ENCODE peak calls at places on chromosome 10, in five cellular contexts. E is K562, H is A549, P is lung, I is lower lobe of right lung. T is an unnamed sample. For H3K4me1, the result is how much of the 10 kb centered on the place peaks cover.

GRCh38 chr10:73537288-73537687 is 41.5 kb upstream of the PPP3CB start:
- DNase-seq in E (no peak), H (no peak), P (no peak), I (no peak), T (no peak)

GRCh38 chr10:60827791-60828488 is 49.7 kb downstream of the CDK1 start:
- DNase-seq in E (peak), H (no peak), P (no peak), I (no peak), T (no peak)

GRCh38 chr10:119726291-119727261 is 726 bp downstream of the INPP5F start:
- DNase-seq in E (no peak), H (no peak), P (peak), I (no peak), T (no peak)

GRCh38 chr10:15043674-15044073 is at the start of gene OLAH:
- DNase-seq in E (no peak), H (no peak), P (no peak), I (no peak), T (no peak)

GRCh38 chr10:15168296-15168780 is at the start of gene NMT2:
- DNase-seq in E (peak), H (no peak), P (no peak), I (peak), T (no peak)

GRCh38 chr10:72688208-72688651 is 3.7 kb upstream of the MCU start:
- DNase-seq in E (peak), H (peak), P (peak), I (no peak), T (peak)

GRCh38 chr10:28586176-28586575 is 53.3 kb downstream of the WAC start:
- DNase-seq in E (no peak), H (no peak), P (no peak), I (no peak), T (no peak)

GRCh38 chr10:22816298-22816653 is 101.9 kb upstream of the PIP4K2A start:
- DNase-seq in E (peak), H (peak), P (no peak), I (no peak), T (peak)

GRCh38 chr10:2944788-2945187 is 122.6 kb upstream of the PFKP start:
- DNase-seq in E (no peak), H (no peak), P (no peak), I (no peak), T (no peak)

GRCh38 chr10:79941585-79942210 is 7.2 kb downstream of the SFTPD start:
- DNase-seq in E (no peak), H (no peak), P (no peak), I (no peak), T (no peak)

GRCh38 chr10:124558901-124559321 is 97.3 kb downstream of the LHPP start:
- DNase-seq in E (no peak), H (no peak), P (no peak), I (peak), T (no peak)

GRCh38 chr10:65735382-65735781 is 1190.5 kb upstream of the LRRTM3 start:
- DNase-seq in E (no peak), H (no peak), P (no peak), I (no peak), T (no peak)

GRCh38 chr10:116469437-116469836 is 41.8 kb downstream of the PNLIPRP3 start:
- DNase-seq in E (no peak), H (no peak), P (no peak), I (no peak), T (no peak)

GRCh38 chr10:110632591-110633215 is 11.4 kb upstream of the RBM20 start:
- DNase-seq in E (no peak), H (no peak), P (no peak), I (no peak), T (no peak)

GRCh38 chr10:94115725-94116124 is 122.0 kb downstream of the PLCE1 start:
- DNase-seq in E (no peak), H (peak), P (no peak), I (no peak), T (peak)

GRCh38 chr10:95480102-95480900 is 80.9 kb downstream of the SORBS1 start:
- DNase-seq in E (peak), H (no peak), P (no peak), I (no peak), T (no peak)

GRCh38 chr10:6053816-6054581 is 8.2 kb downstream of the IL2RA start:
- DNase-seq in E (peak), H (no peak), P (peak), I (peak), T (no peak)

GRCh38 chr10:44787480-44788075 is 123.6 kb upstream of the TMEM72 start:
- DNase-seq in E (no peak), H (no peak), P (no peak), I (no peak), T (no peak)

GRCh38 chr10:126243306-126243705 is 145.0 kb downstream of the ADAM12 start:
- DNase-seq in E (no peak), H (no peak), P (no peak), I (no peak), T (no peak)

GRCh38 chr10:23534761-23535160 is 95.9 kb downstream of the OTUD1 start:
- DNase-seq in E (no peak), H (no peak), P (no peak), I (no peak), T (no peak)

GRCh38 chr10:104218751-104219150 is 13.4 kb downstream of the CFAP43 start:
- DNase-seq in E (no peak), H (no peak), P (no peak), I (no peak), T (no peak)

GRCh38 chr10:107790271-107790670 is 625.8 kb upstream of the SORCS1 start:
- DNase-seq in E (no peak), H (no peak), P (no peak), I (no peak), T (no peak)

GRCh38 chr10:69861251-69862240 is 59.8 kb downstream of the COL13A1 start:
- DNase-seq in E (no peak), H (peak), P (no peak), I (no peak), T (peak)

GRCh38 chr10:70111496-70111895 is 21.1 kb downstream of the AIFM2 start:
- DNase-seq in E (no peak), H (no peak), P (no peak), I (no peak), T (no peak)

GRCh38 chr10:68156373-68157185 is 47.3 kb downstream of the MYPN start:
- DNase-seq in E (peak), H (peak), P (peak), I (no peak), T (peak)

GRCh38 chr10:48253970-48254657 is 20.4 kb downstream of the FRMPD2 start:
- DNase-seq in E (no peak), H (no peak), P (no peak), I (no peak), T (no peak)

GRCh38 chr10:44400553-44400952 is 15.7 kb upstream of the CXCL12 start:
- DNase-seq in E (no peak), H (no peak), P (no peak), I (no peak), T (no peak)

GRCh38 chr10:131943021-131943814 is 38.5 kb downstream of the BNIP3 start:
- DNase-seq in E (peak), H (peak), P (no peak), I (no peak), T (no peak)
- TF ChIP-seq CTCF in E (peak), H (peak), P (no peak), I (peak), T (peak)

DNA sequence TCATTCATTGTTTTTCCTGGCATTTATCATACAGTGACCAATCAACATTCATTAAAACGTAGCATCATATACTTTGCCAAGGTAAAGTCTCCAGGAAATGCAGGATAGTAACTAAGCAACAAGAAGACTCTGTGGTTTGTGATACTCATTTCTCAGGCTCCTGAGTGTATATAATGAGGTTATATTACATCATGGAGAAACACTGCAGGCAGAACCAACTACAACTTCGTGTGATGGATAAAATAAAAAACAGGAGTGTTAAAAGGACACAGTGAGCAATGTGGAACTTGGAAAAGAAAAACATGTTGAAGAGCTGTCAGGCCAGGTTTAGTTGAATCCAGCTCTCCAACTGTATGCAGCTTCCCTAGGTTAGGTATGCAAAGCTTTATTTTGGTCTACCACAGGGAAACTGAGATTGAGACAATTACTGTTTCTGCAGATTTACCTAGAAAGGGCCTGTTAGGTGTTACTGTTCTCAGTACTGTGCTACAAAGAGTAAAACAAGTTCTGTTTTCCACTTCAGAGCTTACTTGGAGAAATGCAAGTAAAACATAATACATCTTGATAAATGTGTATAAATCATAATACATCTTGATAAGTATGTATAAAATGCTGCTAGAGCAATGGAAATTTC is 7.8 kb upstream of the CCNY start:
- DNase-seq in E (no peak), H (no peak), P (no peak), I (no peak), T (no peak)
- H3K4me1 ChIP-seq in E (under half), H (under half), P (under half), I (under half), T (under half)

DNA sequence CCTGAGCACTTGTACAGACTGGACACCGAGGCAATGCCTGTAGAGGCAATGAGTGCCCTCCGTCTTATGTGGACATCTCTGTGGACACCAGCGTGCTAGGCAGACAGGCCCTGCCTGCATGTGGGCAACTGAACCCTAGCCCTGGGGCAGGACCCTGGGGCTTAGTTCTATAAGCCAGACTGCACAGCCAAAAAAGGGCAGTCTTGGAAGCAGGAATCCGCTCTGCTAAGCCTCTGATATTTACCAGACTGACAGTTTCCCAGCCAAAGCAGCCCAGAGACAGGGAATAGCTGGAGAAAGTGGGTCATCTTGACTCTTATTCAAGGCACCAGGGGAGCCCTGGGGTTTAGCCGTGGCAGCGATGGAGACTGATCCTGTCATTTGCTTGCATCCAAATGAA is 474.1 kb downstream of the RPS24 start:
- DNase-seq in E (no peak), H (no peak), P (no peak), I (no peak), T (no peak)
- H3K27ac ChIP-seq in E (no peak), H (no peak), P (peak), I (peak), T (no peak)

DNA sequence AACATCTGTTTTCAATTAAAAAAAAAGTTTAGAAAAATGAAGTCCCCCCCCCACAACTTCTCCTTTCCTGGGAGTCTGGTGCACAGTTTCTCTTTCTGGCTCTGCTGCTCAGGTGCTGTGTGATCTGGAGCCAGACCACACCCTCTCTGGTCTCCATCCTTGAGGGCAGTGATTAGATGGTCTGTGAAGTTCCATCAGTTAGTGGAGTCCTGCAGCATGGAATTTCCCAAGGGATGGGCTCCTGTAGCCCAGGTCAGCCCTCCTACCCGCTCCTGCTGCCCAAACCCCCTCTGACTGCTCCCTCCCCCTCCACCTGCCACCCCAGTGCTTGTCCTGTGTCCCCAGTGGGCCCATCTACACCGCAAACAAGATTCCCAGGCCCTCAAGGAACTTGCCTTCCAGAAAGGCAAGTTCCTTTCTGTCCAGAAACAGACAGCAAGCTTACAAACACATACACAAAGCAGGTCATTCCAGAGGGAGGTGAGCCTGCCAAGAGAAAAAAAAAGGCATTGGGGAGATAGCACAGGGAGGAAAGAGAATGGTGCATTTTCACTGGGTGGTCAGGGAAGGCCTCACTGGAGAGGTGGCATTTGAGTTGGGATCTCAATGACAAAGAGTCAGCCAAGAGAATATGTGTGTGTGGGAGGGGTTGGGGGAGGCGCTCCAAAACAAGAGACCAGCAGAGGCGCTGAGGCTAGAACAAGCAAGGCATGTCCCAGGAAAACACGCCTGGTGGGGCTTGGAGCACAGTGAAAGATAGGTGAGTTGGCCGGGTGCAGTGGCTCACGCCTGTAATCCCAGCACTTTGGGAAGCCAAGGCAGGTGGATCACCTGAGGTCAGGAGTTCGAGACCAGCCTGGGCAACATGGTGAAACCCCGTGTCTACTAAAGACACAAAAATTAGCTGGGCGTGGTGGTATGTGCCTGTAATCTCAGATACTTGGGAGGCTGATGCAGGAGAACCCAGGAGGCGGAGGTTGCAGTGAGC is 49.5 kb upstream of the SLC29A3 start:
- DNase-seq in E (peak), H (no peak), P (no peak), I (no peak), T (no peak)
- TF ChIP-seq CTCF in E (peak), H (no peak), P (no peak), I (no peak), T (no peak)

DNA sequence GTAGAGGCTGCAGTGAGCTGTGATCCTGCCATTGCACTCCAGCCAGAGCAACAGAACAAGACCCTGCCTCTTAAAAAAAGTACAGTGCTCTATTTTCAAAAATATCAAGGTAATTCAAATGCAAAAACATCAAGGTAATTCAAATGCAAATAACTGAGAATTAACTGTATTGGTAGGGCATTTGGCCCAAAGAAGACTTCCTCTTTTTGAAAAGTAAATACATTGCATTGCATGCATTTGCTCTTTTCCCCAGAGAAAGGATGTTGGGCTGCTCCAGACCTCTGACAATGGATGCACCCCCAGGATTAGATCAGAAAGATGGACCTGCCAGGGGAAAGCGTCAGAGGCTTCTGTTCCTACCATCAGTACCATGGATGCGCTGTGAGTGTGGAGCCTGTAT is 93.4 kb upstream of the LYZL2 start:
- DNase-seq in E (no peak), H (no peak), P (no peak), I (no peak), T (no peak)
- H3K4me1 ChIP-seq in E (under half), H (under half), P (under half), I (under half), T (under half)

DNA sequence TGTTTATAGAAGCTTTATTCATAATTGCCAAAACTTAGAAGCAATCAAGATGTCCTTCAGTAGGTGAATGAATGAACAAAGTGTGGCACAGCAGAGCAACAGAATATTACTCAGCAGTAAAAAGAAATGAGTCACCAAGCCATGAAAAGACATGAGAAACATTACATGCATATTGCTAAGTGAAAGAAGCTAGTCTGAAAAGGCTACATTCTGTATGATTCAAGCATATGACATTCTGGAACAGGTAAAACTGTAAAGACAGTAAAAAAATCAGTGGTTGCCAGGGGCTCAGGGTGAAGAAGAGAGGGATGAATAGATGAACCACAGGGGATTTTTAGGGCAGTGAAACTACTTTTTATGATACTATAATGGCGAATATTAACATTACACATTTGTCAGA is 80.9 kb upstream of the APBB1IP start:
- DNase-seq in E (no peak), H (no peak), P (no peak), I (no peak), T (no peak)
- H3K27ac ChIP-seq in E (no peak), H (no peak), P (no peak), I (no peak), T (no peak)

GRCh38 chr10:813286-813685 is 118.2 kb downstream of the LARP4B start:
- DNase-seq in E (no peak), H (no peak), P (no peak), I (no peak), T (no peak)

GRCh38 chr10:817371-817770 is 114.1 kb downstream of the LARP4B start:
- DNase-seq in E (no peak), H (no peak), P (peak), I (no peak), T (no peak)

GRCh38 chr10:814536-815302 is 116.8 kb downstream of the LARP4B start:
- DNase-seq in E (no peak), H (no peak), P (no peak), I (no peak), T (no peak)

GRCh38 chr10:816958-817357 is 114.5 kb downstream of the LARP4B start:
- DNase-seq in E (no peak), H (no peak), P (peak), I (peak), T (no peak)

DNA sequence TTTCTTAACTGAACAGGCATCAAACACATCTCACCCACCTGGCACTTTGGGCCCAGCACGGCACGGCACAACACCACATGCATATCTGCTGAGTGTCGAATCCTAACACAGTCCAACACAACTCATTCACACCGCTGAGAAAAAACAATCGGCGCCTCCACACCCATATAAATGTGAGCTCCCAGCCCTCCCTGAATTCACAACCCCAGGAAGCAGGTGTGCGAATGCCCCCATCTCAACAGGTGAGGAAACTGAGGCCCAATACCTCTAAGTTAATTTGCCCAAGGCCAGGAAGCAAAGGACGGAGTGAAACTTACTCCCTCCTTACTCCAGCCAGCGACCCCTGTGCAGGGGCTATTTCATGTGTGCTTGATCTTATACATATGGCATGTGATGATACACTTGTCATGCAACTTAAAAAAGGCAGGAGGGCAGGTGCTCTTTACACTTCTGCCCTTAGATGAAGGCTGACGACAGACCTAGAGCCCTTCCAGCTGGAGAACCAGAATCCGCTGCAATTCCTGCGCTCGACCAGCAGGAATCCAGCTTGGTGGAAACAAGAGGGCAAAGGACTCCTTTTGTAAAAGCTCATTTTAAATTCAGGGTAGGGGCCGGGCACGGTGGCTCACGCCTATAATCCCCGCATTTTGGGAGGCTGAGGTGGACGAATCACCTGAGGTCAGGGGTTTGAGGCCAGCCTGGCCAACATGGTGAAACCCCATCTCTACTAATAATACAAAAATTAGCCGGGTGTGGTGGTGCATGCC is 116.0 kb downstream of the LARP4B start:
- DNase-seq in E (no peak), H (no peak), P (no peak), I (no peak), T (no peak)
- TF ChIP-seq CTCF in E (no peak), H (no peak), P (no peak), I (no peak), T (no peak)